ENCODE peak calls at places on chromosome 16, in ten cellular contexts. V is astrocyte of the cerebellum; E is upper lobe of right lung; G is CD8-positive, alpha-beta T cell; C is AG04450; B is kidney epithelial cell; P is CD8-positive, alpha-beta memory T cell; N is cardiac muscle cell; H is RWPE2; Y is pancreas. M is an unnamed sample.

GRCh38 chr16:73949574-73950348 is 346.9 kb upstream of the PSMD7 start:
- DNase-seq in V (no peak), E (no peak), G (no peak), C (peak), B (peak), P (no peak), N (no peak), H (no peak), Y (no peak), M (peak)

GRCh38 chr16:11001611-11002010 is 57.2 kb downstream of the CLEC16A start:
- DNase-seq in V (no peak), E (no peak), G (no peak), C (no peak), B (no peak), P (no peak), N (no peak), H (no peak), Y (no peak), M (no peak)

GRCh38 chr16:4660454-4661007 is 32.8 kb upstream of the NUDT16L1 start:
- DNase-seq in V (peak), E (peak), G (peak), C (no peak), B (peak), P (peak), N (peak), H (no peak), Y (no peak), M (no peak)

GRCh38 chr16:1019234-1019933 is 37.8 kb downstream of the SOX8 start:
- DNase-seq in V (no peak), E (no peak), G (no peak), C (no peak), B (no peak), P (no peak), N (no peak), H (no peak), Y (no peak), M (no peak)

GRCh38 chr16:2532494-2533141 is 1.4 kb upstream of the CEMP1 start:
- DNase-seq in V (no peak), E (peak), G (peak), C (no peak), B (no peak), P (peak), N (peak), H (peak), Y (peak), M (no peak)

GRCh38 chr16:1312903-1313302 is 3.5 kb downstream of the UBE2I start:
- DNase-seq in V (no peak), E (no peak), G (no peak), C (no peak), B (no peak), P (no peak), N (no peak), H (no peak), Y (no peak), M (no peak)

GRCh38 chr16:27966756-27967155 is 96.8 kb downstream of the GSG1L start:
- DNase-seq in V (no peak), E (peak), G (no peak), C (no peak), B (no peak), P (no peak), N (no peak), H (no peak), Y (no peak), M (no peak)

GRCh38 chr16:35751191-35751941 is 2292.0 kb downstream of the TP53TG3F start:
- DNase-seq in V (no peak), E (no peak), G (peak), C (no peak), B (no peak), P (no peak), N (no peak), H (no peak), Y (no peak), M (no peak)

GRCh38 chr16:87143661-87144121 is 173.5 kb downstream of the C16orf95 start:
- DNase-seq in V (no peak), E (peak), G (no peak), C (no peak), B (no peak), P (no peak), N (no peak), H (no peak), Y (no peak), M (no peak)

GRCh38 chr16:70018254-70018653 is 67.1 kb downstream of the CLEC18A start:
- DNase-seq in V (no peak), E (no peak), G (peak), C (no peak), B (no peak), P (peak), N (peak), H (no peak), Y (no peak), M (no peak)

GRCh38 chr16:21994856-21995465 is 6.0 kb downstream of the PDZD9 start:
- DNase-seq in V (no peak), E (no peak), G (no peak), C (no peak), B (no peak), P (no peak), N (no peak), H (no peak), Y (no peak), M (no peak)

GRCh38 chr16:4307215-4308037 is 8.4 kb upstream of the GLIS2 start:
- DNase-seq in V (peak), E (peak), G (peak), C (peak), B (no peak), P (peak), N (peak), H (peak), Y (peak), M (no peak)

GRCh38 chr16:48602357-48603014 is 7.5 kb downstream of the N4BP1 start:
- DNase-seq in V (no peak), E (no peak), G (no peak), C (no peak), B (no peak), P (no peak), N (no peak), H (no peak), Y (no peak), M (no peak)

GRCh38 chr16:84286568-84287220 is 8.0 kb upstream of the WFDC1 start:
- DNase-seq in V (no peak), E (peak), G (no peak), C (peak), B (no peak), P (no peak), N (no peak), H (no peak), Y (no peak), M (peak)

GRCh38 chr16:63816304-63816703 is 1305.6 kb downstream of the CDH11 start:
- DNase-seq in V (no peak), E (no peak), G (no peak), C (no peak), B (no peak), P (no peak), N (no peak), H (no peak), Y (no peak), M (no peak)

GRCh38 chr16:75301804-75302203 is 50.4 kb upstream of the BCAR1 start:
- DNase-seq in V (no peak), E (no peak), G (no peak), C (no peak), B (no peak), P (no peak), N (no peak), H (no peak), Y (no peak), M (no peak)

GRCh38 chr16:48608871-48609452 is 1.0 kb downstream of the N4BP1 start:
- DNase-seq in V (no peak), E (no peak), G (no peak), C (no peak), B (no peak), P (no peak), N (no peak), H (no peak), Y (no peak), M (no peak)

GRCh38 chr16:50741225-50741807 is 570 bp upstream of the CYLD start:
- DNase-seq in V (no peak), E (peak), G (no peak), C (no peak), B (no peak), P (no peak), N (no peak), H (no peak), Y (no peak), M (no peak)

GRCh38 chr16:4415538-4416199 is 727 bp downstream of the CORO7 start:
- DNase-seq in V (no peak), E (peak), G (peak), C (no peak), B (no peak), P (peak), N (peak), H (no peak), Y (no peak), M (no peak)

GRCh38 chr16:29696881-29697331 is 17.9 kb downstream of the QPRT start:
- DNase-seq in V (no peak), E (no peak), G (no peak), C (no peak), B (no peak), P (no peak), N (no peak), H (no peak), Y (no peak), M (no peak)

GRCh38 chr16:30984669-30985400 is at the start of gene HSD3B7:
- DNase-seq in V (peak), E (peak), G (peak), C (peak), B (no peak), P (peak), N (peak), H (no peak), Y (peak), M (no peak)
- H3K4me3 ChIP-seq in V (peak), E (peak), G (no peak), C (peak), B (peak), P (no peak), N (no peak), H (peak), Y (peak), M (peak)

DNA sequence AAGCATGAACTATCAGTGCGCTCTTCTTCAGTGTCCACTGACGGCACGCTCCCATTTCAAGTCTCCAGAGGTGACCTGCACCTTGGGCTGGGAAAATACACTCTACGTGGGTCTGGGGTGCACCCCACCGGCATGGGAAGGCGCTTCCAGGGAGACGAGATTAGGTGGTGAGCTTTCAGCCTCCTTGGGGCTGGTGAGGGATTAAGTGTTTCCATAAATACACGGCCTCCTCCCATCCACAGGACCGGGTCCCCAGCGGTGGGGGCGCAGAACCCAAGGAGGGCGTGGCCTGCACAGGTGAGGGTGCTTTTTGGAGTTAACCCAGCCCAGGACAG is 1.2 kb downstream of the C16orf74 start:
- DNase-seq in V (no peak), E (no peak), G (no peak), C (no peak), B (no peak), P (no peak), N (peak), H (peak), Y (no peak), M (no peak)
- H3K4me3 ChIP-seq in V (peak), E (peak), G (no peak), C (peak), B (peak), P (no peak), N (peak), H (peak), Y (no peak), M (no peak)

DNA sequence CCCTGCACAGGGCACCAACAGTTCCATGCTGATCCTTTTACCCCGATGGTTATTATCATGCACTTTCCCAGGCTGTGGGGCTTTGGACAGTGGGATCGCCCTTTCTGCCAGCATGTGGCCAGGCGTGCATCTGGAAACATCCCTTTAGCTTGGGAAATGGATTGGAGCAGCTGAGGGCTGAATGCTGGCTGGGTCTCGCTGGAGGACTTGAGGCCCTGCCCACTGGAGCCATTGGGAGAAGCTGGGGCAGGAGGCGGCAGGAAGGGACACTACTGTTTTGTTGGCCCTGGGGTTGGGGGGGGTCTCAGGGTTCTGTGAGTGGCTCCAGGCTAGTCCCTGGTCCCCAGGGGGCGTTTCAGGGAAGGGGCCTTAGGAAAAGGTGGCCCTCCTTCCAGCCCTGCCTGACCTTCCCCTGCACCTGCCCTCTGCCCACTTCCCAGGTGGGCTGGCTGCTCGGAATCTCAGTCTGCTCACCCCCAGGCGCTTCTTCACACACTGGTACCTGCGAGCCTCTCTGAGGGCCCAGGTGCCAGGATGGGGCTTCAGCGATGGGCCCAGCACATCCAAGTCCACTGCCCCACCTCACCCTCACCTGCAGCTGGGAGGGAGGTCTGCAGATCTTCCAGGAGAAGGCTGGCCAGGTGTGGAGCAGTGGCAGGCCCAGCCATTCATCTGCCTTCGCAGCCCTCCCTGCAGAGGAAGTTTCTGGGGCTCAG is 1.6 kb upstream of the ADGRG3 start:
- DNase-seq in V (no peak), E (no peak), G (no peak), C (no peak), B (no peak), P (no peak), N (no peak), H (no peak), Y (no peak), M (no peak)
- H3K4me3 ChIP-seq in V (no peak), E (no peak), G (no peak), C (no peak), B (no peak), P (no peak), N (no peak), H (no peak), Y (no peak), M (no peak)

DNA sequence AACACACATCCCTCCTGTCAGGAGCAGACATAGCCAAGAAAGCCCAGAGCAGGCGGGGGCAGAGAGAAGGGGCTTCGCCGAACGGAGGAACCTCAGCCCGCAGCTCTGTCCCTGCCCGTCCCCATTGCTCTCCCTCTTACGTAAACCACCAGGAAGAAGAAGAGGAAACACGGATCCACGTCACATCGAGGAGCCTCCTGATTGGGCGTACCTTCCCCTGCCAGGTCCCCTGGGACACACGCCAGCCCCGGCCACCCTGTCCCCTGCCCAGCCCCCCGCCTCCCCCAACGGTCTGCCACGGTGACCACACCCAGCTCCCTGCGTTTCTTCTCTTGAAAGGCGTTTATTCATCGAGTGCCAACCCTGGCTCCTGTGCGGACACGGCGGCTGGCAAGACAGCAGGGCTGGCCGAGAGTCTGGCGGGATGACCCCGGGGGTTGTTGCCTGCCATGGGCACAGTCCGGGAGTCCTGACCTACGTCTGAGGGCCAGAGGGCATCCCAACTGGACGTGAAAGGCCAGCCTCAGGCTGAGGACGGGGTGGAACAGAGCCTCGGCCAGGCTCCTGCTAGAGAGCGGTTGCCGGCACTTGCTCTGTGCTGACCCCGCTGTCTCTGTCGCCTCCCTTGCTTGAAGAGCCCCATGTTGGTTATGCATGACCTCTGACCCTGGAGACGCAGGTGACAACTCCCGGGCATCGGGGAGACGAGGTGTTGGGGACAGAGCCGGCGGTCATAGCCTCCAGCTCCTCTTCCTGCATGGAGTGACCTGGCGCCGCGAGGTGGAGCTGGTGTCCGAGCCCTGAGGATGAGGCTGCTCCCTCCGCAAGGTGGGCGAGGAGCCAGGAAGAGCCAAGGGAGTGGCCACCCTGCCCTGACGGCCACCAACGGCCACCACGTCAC is 40.6 kb upstream of the ACSF3 start:
- DNase-seq in V (no peak), E (no peak), G (no peak), C (no peak), B (no peak), P (no peak), N (no peak), H (no peak), Y (no peak), M (no peak)
- H3K4me3 ChIP-seq in V (peak), E (peak), G (no peak), C (peak), B (no peak), P (no peak), N (no peak), H (peak), Y (no peak), M (no peak)

GRCh38 chr16:24543949-24544348 is 4.6 kb downstream of the RBBP6 start:
- DNase-seq in V (no peak), E (no peak), G (no peak), C (no peak), B (no peak), P (no peak), N (no peak), H (no peak), Y (no peak), M (no peak)

GRCh38 chr16:24540575-24541240 is 1.3 kb downstream of the RBBP6 start:
- DNase-seq in V (no peak), E (no peak), G (no peak), C (no peak), B (no peak), P (no peak), N (peak), H (no peak), Y (no peak), M (no peak)

GRCh38 chr16:24539850-24540484 is 601 bp downstream of the RBBP6 start:
- DNase-seq in V (no peak), E (peak), G (no peak), C (no peak), B (no peak), P (peak), N (peak), H (no peak), Y (peak), M (no peak)

GRCh38 chr16:24541534-24541933 is 2.2 kb downstream of the RBBP6 start:
- DNase-seq in V (no peak), E (no peak), G (no peak), C (no peak), B (no peak), P (no peak), N (no peak), H (no peak), Y (no peak), M (no peak)

GRCh38 chr16:24544640-24545039 is 5.3 kb downstream of the RBBP6 start:
- DNase-seq in V (no peak), E (no peak), G (no peak), C (no peak), B (no peak), P (no peak), N (no peak), H (no peak), Y (no peak), M (no peak)
- H3K4me3 ChIP-seq in V (no peak), E (no peak), G (no peak), C (no peak), B (no peak), P (no peak), N (no peak), H (no peak), Y (no peak), M (no peak)

DNA sequence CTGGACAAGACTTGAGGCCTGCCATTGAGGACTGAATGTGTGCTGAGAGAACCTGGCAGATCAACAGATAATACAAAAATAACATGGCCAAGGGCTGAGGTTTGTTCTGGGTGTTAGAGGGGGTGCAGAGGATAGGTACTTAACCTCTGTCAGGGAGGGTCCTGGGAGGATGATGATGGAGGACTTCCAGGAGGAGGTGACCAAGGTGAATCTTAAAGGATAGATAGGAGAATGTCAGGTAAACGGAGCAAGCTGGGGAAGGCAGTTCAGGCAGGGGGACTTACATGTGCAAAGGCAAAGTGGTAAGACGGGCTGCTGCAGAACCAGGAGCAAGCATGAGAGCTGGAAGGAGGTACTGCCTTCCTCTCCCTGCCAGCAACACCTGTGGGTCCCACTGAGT is 119.8 kb upstream of the PLCG2 start:
- DNase-seq in V (no peak), E (no peak), G (no peak), C (no peak), B (no peak), P (no peak), N (no peak), H (no peak), Y (no peak), M (no peak)
- H3K4me3 ChIP-seq in V (no peak), E (no peak), G (no peak), C (no peak), B (no peak), P (no peak), N (no peak), H (no peak), Y (no peak), M (no peak)

DNA sequence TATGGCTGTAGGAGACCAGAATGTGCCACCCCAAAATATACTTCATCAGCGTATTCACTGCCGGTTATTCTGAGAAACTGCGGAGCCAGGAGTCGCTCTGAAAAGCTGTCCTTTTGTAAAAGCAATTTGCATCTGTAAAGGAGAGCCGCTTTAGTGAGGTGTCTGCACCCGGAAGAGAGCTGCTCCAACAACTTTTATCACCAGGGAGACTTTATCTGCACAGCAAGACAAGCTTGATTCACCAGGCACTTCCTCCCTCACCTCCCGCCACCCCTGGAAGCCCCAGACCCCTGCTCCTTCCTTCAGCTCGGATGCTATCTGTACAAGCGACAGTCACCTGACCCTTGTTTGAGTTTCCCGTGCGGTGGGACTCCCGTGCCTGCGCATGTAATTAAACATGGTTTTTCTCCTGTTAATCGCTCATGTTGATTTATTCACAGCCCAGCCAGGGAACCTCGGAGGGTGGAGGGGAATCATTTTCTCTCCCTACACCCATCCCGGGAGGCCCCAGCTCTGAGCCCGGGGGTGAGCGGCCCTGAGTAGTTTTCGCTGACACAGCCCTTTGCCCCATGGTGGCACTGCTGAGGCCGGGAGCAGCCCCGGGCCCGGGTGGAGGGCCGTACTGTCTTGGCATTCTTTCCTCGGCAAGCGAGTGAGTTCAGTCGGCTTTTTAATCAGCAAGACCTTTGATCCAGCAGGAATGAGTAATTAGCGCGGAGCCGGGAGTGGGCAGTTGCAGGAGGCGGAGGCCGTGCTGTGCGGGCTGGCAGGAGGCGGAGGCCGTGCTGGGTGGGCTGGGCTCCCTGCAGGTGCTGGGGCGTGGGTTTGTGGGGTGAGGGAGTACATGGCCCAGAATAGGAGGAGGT is 222.7 kb upstream of the CIBAR2 start:
- DNase-seq in V (no peak), E (no peak), G (peak), C (no peak), B (no peak), P (no peak), N (peak), H (no peak), Y (peak), M (no peak)
- H3K4me3 ChIP-seq in V (no peak), E (peak), G (peak), C (no peak), B (no peak), P (peak), N (no peak), H (no peak), Y (peak), M (peak)